ENCODE peak calls at places on chromosomes 12 and 14, in four cellular contexts. One of them, this sample, is unnamed.

GRCh38 chr14:91140672-91141071 is 26.8 kb downstream of the DGLUCY start:
- DNase-seq in K562: peak
- DNase-seq in HCT116: peak
- DNase-seq in HepG2: peak
- DNase-seq in this sample: no peak

GRCh38 chr14:33307691-33308369 is 369.2 kb downstream of the NPAS3 start:
- DNase-seq in K562: no peak
- DNase-seq in HCT116: no peak
- DNase-seq in HepG2: no peak
- DNase-seq in this sample: no peak

GRCh38 chr14:69713976-69714716 is 52.8 kb upstream of the SRSF5 start:
- DNase-seq in K562: no peak
- DNase-seq in HCT116: no peak
- DNase-seq in HepG2: peak
- DNase-seq in this sample: no peak

GRCh38 chr12:75190846-75191245 is 18.8 kb downstream of the KCNC2 start:
- DNase-seq in K562: no peak
- DNase-seq in HCT116: no peak
- DNase-seq in HepG2: no peak
- DNase-seq in this sample: no peak

GRCh38 chr12:81252228-81252627 is 174.3 kb downstream of the ACSS3 start:
- DNase-seq in K562: no peak
- DNase-seq in HCT116: no peak
- DNase-seq in HepG2: no peak
- DNase-seq in this sample: no peak

GRCh38 chr12:64568313-64568712 is 42.0 kb upstream of the RASSF3 start:
- DNase-seq in K562: no peak
- DNase-seq in HCT116: no peak
- DNase-seq in HepG2: no peak
- DNase-seq in this sample: no peak

GRCh38 chr12:14394317-14395058 is 29.0 kb downstream of the ATF7IP start:
- DNase-seq in K562: peak
- DNase-seq in HCT116: peak
- DNase-seq in HepG2: peak
- DNase-seq in this sample: peak

GRCh38 chr12:79174656-79175055 is 310.1 kb downstream of the SYT1 start:
- DNase-seq in K562: no peak
- DNase-seq in HCT116: peak
- DNase-seq in HepG2: peak
- DNase-seq in this sample: no peak

GRCh38 chr12:45893240-45893639 is 97.1 kb downstream of the SCAF11 start:
- DNase-seq in K562: peak
- DNase-seq in HCT116: peak
- DNase-seq in HepG2: peak
- DNase-seq in this sample: no peak

GRCh38 chr14:64508215-64508776 is 3.7 kb downstream of the ZBTB1 start:
- DNase-seq in K562: no peak
- DNase-seq in HCT116: no peak
- DNase-seq in HepG2: no peak
- DNase-seq in this sample: peak
- H3K4me2 ChIP-seq in K562: no peak
- H3K4me2 ChIP-seq in HCT116: no peak
- H3K4me2 ChIP-seq in HepG2: peak
- H3K4me2 ChIP-seq in this sample: peak

GRCh38 chr12:105476616-105477015 is 146.1 kb downstream of the C12orf75 start:
- DNase-seq in K562: no peak
- DNase-seq in HCT116: no peak
- DNase-seq in HepG2: no peak
- DNase-seq in this sample: peak

GRCh38 chr12:105470601-105471000 is 140.1 kb downstream of the C12orf75 start:
- DNase-seq in K562: no peak
- DNase-seq in HCT116: no peak
- DNase-seq in HepG2: no peak
- DNase-seq in this sample: no peak

GRCh38 chr12:105477873-105478272 is 147.4 kb downstream of the C12orf75 start:
- DNase-seq in K562: no peak
- DNase-seq in HCT116: no peak
- DNase-seq in HepG2: no peak
- DNase-seq in this sample: no peak

GRCh38 chr12:105470102-105470501 is 139.6 kb downstream of the C12orf75 start:
- DNase-seq in K562: no peak
- DNase-seq in HCT116: no peak
- DNase-seq in HepG2: no peak
- DNase-seq in this sample: no peak

DNA sequence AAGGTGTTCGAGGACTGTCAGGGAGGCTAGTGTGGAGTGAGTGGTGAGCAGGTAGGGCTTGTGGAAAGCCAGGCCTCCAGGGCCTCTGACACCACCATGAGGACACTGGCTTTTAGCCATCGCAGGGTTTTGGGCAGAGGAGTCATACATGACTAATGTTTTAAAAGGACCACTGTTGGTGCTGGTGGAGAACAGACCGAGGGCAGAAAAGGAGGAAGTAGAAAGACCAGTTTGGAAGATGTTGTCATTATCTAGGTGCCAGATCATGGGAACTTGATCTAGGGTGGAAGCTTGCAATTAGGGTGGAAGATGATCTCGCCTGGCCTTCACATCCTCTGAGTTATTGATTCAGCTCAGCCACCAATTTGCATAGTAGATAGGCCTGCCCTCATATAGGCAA is 144.2 kb downstream of the C12orf75 start:
- DNase-seq in K562: no peak
- DNase-seq in HCT116: no peak
- DNase-seq in HepG2: no peak
- DNase-seq in this sample: no peak
- TF ChIP-seq ZNF274 in K562: no peak
- TF ChIP-seq ZNF274 in HCT116: no peak
- TF ChIP-seq ZNF274 in HepG2: no peak
- TF ChIP-seq ZNF274 in this sample: no peak

GRCh38 chr14:99278836-99279235 is 6.8 kb upstream of the BCL11B start:
- DNase-seq in K562: no peak
- DNase-seq in HCT116: no peak
- DNase-seq in HepG2: no peak
- DNase-seq in this sample: no peak

GRCh38 chr14:99281396-99281795 is 9.4 kb upstream of the BCL11B start:
- DNase-seq in K562: no peak
- DNase-seq in HCT116: no peak
- DNase-seq in HepG2: no peak
- DNase-seq in this sample: no peak

GRCh38 chr14:99282261-99283050 is 10.5 kb upstream of the BCL11B start:
- DNase-seq in K562: no peak
- DNase-seq in HCT116: no peak
- DNase-seq in HepG2: no peak
- DNase-seq in this sample: no peak

GRCh38 chr14:99280852-99281251 is 8.9 kb upstream of the BCL11B start:
- DNase-seq in K562: no peak
- DNase-seq in HCT116: no peak
- DNase-seq in HepG2: no peak
- DNase-seq in this sample: no peak

DNA sequence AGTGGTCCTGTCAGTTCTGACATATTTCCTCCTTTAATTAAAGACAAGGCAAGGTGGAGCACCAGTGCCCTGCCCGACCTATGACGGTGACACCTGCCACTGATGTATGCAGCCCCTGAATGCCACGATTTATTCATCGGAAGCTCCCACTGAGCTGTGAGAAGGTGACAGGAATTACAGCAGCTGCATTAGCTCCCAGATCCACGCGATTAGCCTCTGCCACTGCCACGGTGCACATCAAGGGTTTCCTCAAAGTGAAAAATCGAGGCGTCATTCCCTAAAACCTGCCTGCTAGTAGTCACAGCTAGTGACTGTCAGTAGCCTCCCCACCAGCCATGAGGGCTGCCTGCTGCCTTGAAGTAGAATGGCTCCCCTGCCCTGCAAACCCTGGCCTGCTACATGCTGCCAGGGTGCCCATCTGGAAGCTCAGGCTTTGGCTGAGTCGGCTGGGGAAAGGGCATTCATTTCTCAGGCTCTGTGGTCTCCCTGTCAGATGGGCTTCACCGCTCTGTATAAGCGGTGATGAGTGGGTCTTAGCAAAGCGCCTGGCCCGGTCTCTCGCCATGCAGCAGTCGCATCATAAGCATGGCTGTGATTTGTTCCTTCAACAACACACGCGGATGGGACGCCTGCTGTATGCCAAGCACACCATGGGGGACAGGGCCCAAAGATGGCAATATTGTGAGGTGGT is 8.2 kb upstream of the BCL11B start:
- DNase-seq in K562: no peak
- DNase-seq in HCT116: no peak
- DNase-seq in HepG2: no peak
- DNase-seq in this sample: no peak
- TF ChIP-seq ZBTB33 in K562: no peak
- TF ChIP-seq ZBTB33 in HCT116: no peak
- TF ChIP-seq ZBTB33 in HepG2: no peak
- TF ChIP-seq ZBTB33 in this sample: no peak

DNA sequence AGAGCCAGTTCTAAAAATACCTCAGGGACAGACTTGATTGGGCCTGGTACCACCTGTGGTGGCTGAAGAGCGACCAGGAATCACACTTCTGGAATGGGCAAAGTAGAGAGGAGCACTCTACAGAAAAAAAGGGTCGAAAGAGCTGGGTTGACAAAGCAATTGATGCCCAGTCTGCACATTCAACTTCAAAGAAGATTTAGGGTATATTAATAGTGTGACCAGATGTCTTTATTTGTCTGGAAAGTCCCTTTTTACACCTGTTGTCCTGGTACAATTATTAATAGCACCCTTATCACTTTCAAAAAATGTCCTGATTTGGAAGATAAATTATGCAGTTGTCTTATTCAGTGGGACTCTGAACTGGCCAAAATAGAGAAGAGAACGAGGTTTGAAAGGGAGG is 137.5 kb downstream of the DYRK2 start:
- DNase-seq in K562: no peak
- DNase-seq in HCT116: no peak
- DNase-seq in HepG2: no peak
- DNase-seq in this sample: no peak
- H3K4me2 ChIP-seq in K562: no peak
- H3K4me2 ChIP-seq in HCT116: no peak
- H3K4me2 ChIP-seq in HepG2: no peak
- H3K4me2 ChIP-seq in this sample: peak

GRCh38 chr12:112422531-112422930 is 3.8 kb downstream of the PTPN11 start:
- DNase-seq in K562: no peak
- DNase-seq in HCT116: no peak
- DNase-seq in HepG2: no peak
- DNase-seq in this sample: no peak
- TF ChIP-seq ZNF274 in K562: no peak
- TF ChIP-seq ZNF274 in HCT116: no peak
- TF ChIP-seq ZNF274 in HepG2: no peak
- TF ChIP-seq ZNF274 in this sample: no peak

GRCh38 chr12:11545438-11546330 is 103.8 kb upstream of the ETV6 start:
- DNase-seq in K562: no peak
- DNase-seq in HCT116: no peak
- DNase-seq in HepG2: no peak
- DNase-seq in this sample: peak
- TF ChIP-seq ZBTB33 in K562: no peak
- TF ChIP-seq ZBTB33 in HCT116: no peak
- TF ChIP-seq ZBTB33 in HepG2: no peak
- TF ChIP-seq ZBTB33 in this sample: no peak

GRCh38 chr12:6346235-6346832 is 4.5 kb upstream of the TNFRSF1A start:
- DNase-seq in K562: no peak
- DNase-seq in HCT116: no peak
- DNase-seq in HepG2: no peak
- DNase-seq in this sample: no peak
- H3K4me2 ChIP-seq in K562: no peak
- H3K4me2 ChIP-seq in HCT116: peak
- H3K4me2 ChIP-seq in HepG2: no peak
- H3K4me2 ChIP-seq in this sample: no peak

GRCh38 chr14:74326369-74327152 is 21.7 kb upstream of the VRTN start:
- DNase-seq in K562: no peak
- DNase-seq in HCT116: no peak
- DNase-seq in HepG2: peak
- DNase-seq in this sample: no peak
- TF ChIP-seq ZNF274 in K562: no peak
- TF ChIP-seq ZNF274 in HCT116: no peak
- TF ChIP-seq ZNF274 in HepG2: no peak
- TF ChIP-seq ZNF274 in this sample: no peak

DNA sequence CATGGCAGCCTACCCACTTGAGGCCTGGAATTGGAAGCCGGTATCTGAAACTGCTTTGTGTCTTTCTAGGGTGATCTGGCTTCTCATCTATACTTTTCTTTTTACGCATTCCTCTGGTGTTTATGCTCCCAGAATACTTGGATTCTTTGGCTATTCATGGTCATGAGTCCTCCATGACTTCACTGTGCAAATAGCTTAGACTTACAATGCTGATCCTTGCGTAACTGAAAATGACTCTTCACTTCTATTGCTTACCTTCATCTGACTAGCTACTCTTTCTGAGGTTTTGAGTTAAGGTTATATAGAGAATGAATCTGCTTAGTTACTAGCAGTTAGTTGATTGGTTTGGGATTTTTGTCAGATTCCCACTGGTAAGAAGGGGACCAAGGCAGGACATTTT is 121.7 kb upstream of the NOVA1 start:
- DNase-seq in K562: no peak
- DNase-seq in HCT116: no peak
- DNase-seq in HepG2: peak
- DNase-seq in this sample: no peak
- TF ChIP-seq ZBTB33 in K562: no peak
- TF ChIP-seq ZBTB33 in HCT116: no peak
- TF ChIP-seq ZBTB33 in HepG2: no peak
- TF ChIP-seq ZBTB33 in this sample: no peak

DNA sequence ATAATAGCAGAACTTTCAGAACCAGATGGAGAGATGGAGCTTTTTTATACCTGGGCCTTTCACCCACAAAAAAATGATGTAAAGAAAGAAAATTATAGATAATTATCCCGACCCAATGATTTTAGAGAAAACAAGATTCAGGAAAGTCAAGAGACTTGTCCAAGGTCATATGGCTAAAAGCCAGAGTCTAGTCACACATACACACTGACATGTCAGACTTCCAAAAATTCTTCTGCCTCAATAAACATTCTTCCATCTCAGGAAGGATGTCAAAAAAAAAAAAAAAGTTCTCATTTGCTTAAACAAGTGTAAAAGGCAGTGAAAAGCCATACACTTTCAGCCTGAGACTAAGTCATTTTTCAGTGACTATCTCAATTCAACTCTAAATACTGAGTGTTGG is 116.0 kb downstream of the PRICKLE1 start:
- DNase-seq in K562: no peak
- DNase-seq in HCT116: no peak
- DNase-seq in HepG2: no peak
- DNase-seq in this sample: no peak
- H3K4me2 ChIP-seq in K562: no peak
- H3K4me2 ChIP-seq in HCT116: no peak
- H3K4me2 ChIP-seq in HepG2: no peak
- H3K4me2 ChIP-seq in this sample: no peak